ENCODE peak calls at places on chromosomes 4 and X, in five cellular contexts. K is AG08396, N is caudate nucleus, J is Right ventricle myocardium superior, O is RPMI8226. U is an unnamed sample.

GRCh38 chrX:12843668-12844279 is 23.1 kb upstream of the TLR7 start:
- DNase-seq in J (no peak), O (no peak), K (no peak), N (no peak), U (no peak)

GRCh38 chr4:108058685-108059440 is 69.2 kb downstream of the HADH start:
- DNase-seq in O (no peak), K (peak; percentile 63), J (no peak), N (no peak), U (no peak)

GRCh38 chrX:115234220-115234557 is 293 bp upstream of the LRCH2 start:
- DNase-seq in O (no peak), K (no peak), J (no peak), N (no peak), U (no peak)

GRCh38 chr4:154328030-154328429 is 163.6 kb downstream of the DCHS2 start:
- DNase-seq in J (no peak), K (no peak), O (no peak), N (no peak), U (no peak)

GRCh38 chrX:99703467-99703866 is 706.6 kb downstream of the PCDH19 start:
- DNase-seq in J (no peak), N (no peak), O (no peak), K (no peak), U (peak; percentile 35)

GRCh38 chr4:145179201-145179860 is 1.1 kb downstream of the OTUD4 start:
- DNase-seq in J (peak; percentile 81), O (peak; percentile 76), N (peak; percentile 50), K (peak; percentile 68), U (peak; percentile 66)

GRCh38 chrX:45385767-45386166 is 185.1 kb upstream of the DIPK2B start:
- DNase-seq in N (no peak), K (no peak), J (no peak), O (no peak), U (no peak)

GRCh38 chrX:96837808-96838207 is 45.9 kb upstream of the RPA4 start:
- DNase-seq in J (no peak), N (no peak), O (no peak), K (no peak), U (no peak)

GRCh38 chr4:16029329-16029728 is 54.5 kb downstream of the PROM1 start:
- DNase-seq in O (no peak), N (no peak), K (peak; percentile 18), J (no peak), U (no peak)

GRCh38 chrX:124388562-124388961 is 42.2 kb downstream of the SH2D1A start:
- DNase-seq in K (peak; percentile 41), J (no peak), O (peak; percentile 49), N (peak; percentile 3), U (peak; percentile 2)

GRCh38 chrX:9807355-9808182 is 21.3 kb downstream of the SHROOM2 start:
- DNase-seq in K (no peak), O (peak; percentile 22), N (no peak), J (no peak), U (no peak)

GRCh38 chr4:76867880-76868655 is 29.9 kb downstream of the SOWAHB start:
- DNase-seq in N (no peak), J (no peak), K (no peak), O (peak; percentile 37), U (no peak)

GRCh38 chrX:13180807-13181206 is 136.4 kb upstream of the FAM9C start:
- DNase-seq in O (no peak), J (no peak), N (no peak), K (peak; percentile 15), U (peak; percentile 3)

GRCh38 chr4:18722748-18723191 is 701.2 kb upstream of the LCORL start:
- DNase-seq in K (no peak), N (no peak), J (no peak), O (no peak), U (no peak)

GRCh38 chr4:120481711-120482110 is 415.1 kb upstream of the MAD2L1 start:
- DNase-seq in O (no peak), J (no peak), N (no peak), K (no peak), U (no peak)

GRCh38 chr4:146032234-146032860 is 93.7 kb upstream of the ZNF827 start:
- DNase-seq in J (no peak), O (no peak), K (no peak), N (no peak), U (no peak)

GRCh38 chrX:134925551-134925950 is 65.2 kb upstream of the SMIM10 start:
- DNase-seq in K (no peak), N (no peak), O (no peak), J (no peak), U (no peak)

GRCh38 chr4:145805490-145805889 is 125.5 kb downstream of the C4orf51 start:
- DNase-seq in K (no peak), J (peak; percentile 51), N (no peak), O (no peak), U (no peak)

GRCh38 chr4:160180206-160180605 is 1077.3 kb downstream of the RAPGEF2 start:
- DNase-seq in N (no peak), K (no peak), O (no peak), J (no peak), U (peak; percentile 51)

GRCh38 chrX:153934473-153935325 is at the start of gene NAA10:
- DNase-seq in J (peak; percentile 81), N (peak; percentile 25), O (peak; percentile 89), K (peak; percentile 95), U (peak; percentile 76)

GRCh38 chrX:119503484-119503861 is 35.2 kb downstream of the SLC25A5 start:
- DNase-seq in J (no peak), K (peak; percentile 79), O (no peak), N (no peak), U (peak; percentile 88)

GRCh38 chr4:72525938-72526337 is 43.1 kb downstream of the ADAMTS3 start:
- DNase-seq in J (peak; percentile 81), O (no peak), N (no peak), K (no peak), U (peak; percentile 96)

GRCh38 chr4:65999518-65999871 is 329.2 kb upstream of the EPHA5 start:
- DNase-seq in K (no peak), O (peak; percentile 10), J (no peak), N (no peak), U (no peak)

GRCh38 chr4:89868999-89869589 is 25.6 kb upstream of the MMRN1 start:
- DNase-seq in N (no peak), J (no peak), K (no peak), O (no peak), U (no peak)

GRCh38 chrX:17860811-17861495 is at the start of gene RAI2:
- DNase-seq in K (peak; percentile 38), O (no peak), J (peak; percentile 56), N (peak; percentile 8), U (no peak)

GRCh38 chr4:166092797-166093196 is 219.8 kb downstream of the TLL1 start:
- DNase-seq in N (no peak), J (no peak), O (no peak), K (no peak), U (no peak)

GRCh38 chr4:8614365-8615193 is 22.0 kb downstream of the CPZ start:
- DNase-seq in N (no peak), J (peak; percentile 37), O (no peak), K (no peak), U (no peak)

GRCh38 chrX:53048169-53049126 is at the start of gene GPR173:
- DNase-seq in K (peak; percentile 70), O (no peak), J (peak; percentile 67), N (peak; percentile 70), U (peak; percentile 73)

GRCh38 chr4:13289391-13289790 is 194.7 kb downstream of the RAB28 start:
- DNase-seq in O (no peak), J (no peak), N (no peak), K (no peak), U (no peak)

GRCh38 chrX:37921758-37922157 is 74.4 kb upstream of the DYNLT3 start:
- DNase-seq in J (no peak), K (peak; percentile 7), N (no peak), O (no peak), U (no peak)

GRCh38 chr4:76087007-76087769 is 12.7 kb downstream of the ART3 start:
- DNase-seq in K (peak; percentile 65), J (no peak), N (peak; percentile 33), O (peak; percentile 68), U (peak; percentile 40)

GRCh38 chr4:137387924-137388323 is 144.4 kb downstream of the PCDH18 start:
- DNase-seq in O (no peak), J (no peak), N (no peak), K (no peak), U (no peak)

GRCh38 chr4:168197926-168198325 is 105.6 kb downstream of the ANXA10 start:
- DNase-seq in N (no peak), O (no peak), J (no peak), K (no peak), U (no peak)

GRCh38 chr4:113446019-113446418 is 315.5 kb downstream of the CAMK2D start:
- DNase-seq in N (peak; percentile 5), O (no peak), K (no peak), J (no peak), U (no peak)

GRCh38 chr4:90943311-90943710 is 816.1 kb downstream of the CCSER1 start:
- DNase-seq in O (no peak), J (no peak), N (no peak), K (no peak), U (no peak)

U was measured in MG63.